ENCODE peak calls at places on chromosomes 11 and 22, in ten cellular contexts. L, A, R, I, H, P, C, W, Y and O are unnamed samples.

GRCh38 chr11:71437399-71437798 is 10.8 kb downstream of the DHCR7 start:
- DNase-seq in L (no peak), A (no peak), R (no peak), I (no peak), H (no peak), P (no peak), C (no peak), W (no peak), Y (no peak), O (no peak)

GRCh38 chr11:96149743-96150555 is 193.0 kb downstream of the MAML2 start:
- DNase-seq in L (no peak), A (no peak), R (no peak), I (no peak), H (no peak), P (no peak), C (no peak), W (no peak), Y (no peak), O (peak)

GRCh38 chr11:120808616-120809050 is 215.3 kb upstream of the TBCEL start:
- DNase-seq in L (no peak), A (no peak), R (no peak), I (no peak), H (no peak), P (no peak), C (no peak), W (no peak), Y (no peak), O (no peak)

GRCh38 chr11:63945482-63946163 is 6.8 kb downstream of the NAA40 start:
- DNase-seq in L (peak), A (no peak), R (peak), I (peak), H (peak), P (peak), C (peak), W (peak), Y (peak), O (no peak)

GRCh38 chr11:64181506-64182411 is 4.2 kb upstream of the STIP1 start:
- DNase-seq in L (no peak), A (peak), R (peak), I (peak), H (peak), P (no peak), C (peak), W (peak), Y (peak), O (peak)

GRCh38 chr22:41762980-41763779 is 37.3 kb upstream of the CCDC134 start:
- DNase-seq in L (peak), A (no peak), R (no peak), I (peak), H (no peak), P (peak), C (peak), W (no peak), Y (peak), O (no peak)

GRCh38 chr11:9092085-9092484 is 686 bp upstream of the SCUBE2 start:
- DNase-seq in L (no peak), A (no peak), R (no peak), I (no peak), H (no peak), P (no peak), C (no peak), W (no peak), Y (no peak), O (no peak)

GRCh38 chr22:36253523-36254490 is 874 bp downstream of the APOL1 start:
- DNase-seq in L (no peak), A (no peak), R (peak), I (peak), H (no peak), P (no peak), C (no peak), W (peak), Y (no peak), O (no peak)

GRCh38 chr11:7418061-7418460 is 67.2 kb upstream of the OLFML1 start:
- DNase-seq in L (no peak), A (no peak), R (no peak), I (no peak), H (peak), P (no peak), C (no peak), W (no peak), Y (no peak), O (no peak)

GRCh38 chr11:71163371-71163770 is 89.0 kb downstream of the SHANK2 start:
- DNase-seq in L (no peak), A (no peak), R (no peak), I (no peak), H (no peak), P (no peak), C (no peak), W (no peak), Y (no peak), O (no peak)

GRCh38 chr11:60942970-60943565 is 8.9 kb downstream of the SLC15A3 start:
- DNase-seq in L (no peak), A (no peak), R (peak), I (no peak), H (no peak), P (no peak), C (no peak), W (no peak), Y (peak), O (no peak)

GRCh38 chr11:126682590-126682989 is 318.0 kb downstream of the KIRREL3 start:
- DNase-seq in L (no peak), A (no peak), R (no peak), I (no peak), H (no peak), P (no peak), C (no peak), W (no peak), Y (no peak), O (no peak)

GRCh38 chr11:100963375-100963774 is 166.2 kb downstream of the PGR start:
- DNase-seq in L (no peak), A (no peak), R (no peak), I (no peak), H (no peak), P (no peak), C (no peak), W (no peak), Y (no peak), O (no peak)

GRCh38 chr11:19853901-19854300 is 141.3 kb downstream of the NAV2 start:
- DNase-seq in L (no peak), A (no peak), R (no peak), I (no peak), H (no peak), P (no peak), C (no peak), W (no peak), Y (no peak), O (no peak)

GRCh38 chr11:65944191-65944590 is 1.1 kb upstream of the TSGA10IP start:
- DNase-seq in L (no peak), A (no peak), R (no peak), I (no peak), H (no peak), P (no peak), C (no peak), W (no peak), Y (no peak), O (no peak)

GRCh38 chr22:30422481-30423295 is 2.9 kb upstream of the MTFP1 start:
- DNase-seq in L (no peak), A (no peak), R (peak), I (no peak), H (peak), P (no peak), C (peak), W (peak), Y (peak), O (peak)

GRCh38 chr11:12942157-12942556 is 67.0 kb upstream of the RASSF10 start:
- DNase-seq in L (no peak), A (no peak), R (no peak), I (no peak), H (no peak), P (no peak), C (no peak), W (no peak), Y (no peak), O (no peak)

GRCh38 chr11:59208956-59209355 is 3.8 kb downstream of the MPEG1 start:
- DNase-seq in L (no peak), A (no peak), R (no peak), I (no peak), H (no peak), P (no peak), C (no peak), W (no peak), Y (no peak), O (no peak)

GRCh38 chr11:44389963-44390605 is 80.1 kb upstream of the ALX4 start:
- DNase-seq in L (no peak), A (no peak), R (no peak), I (no peak), H (no peak), P (no peak), C (no peak), W (no peak), Y (no peak), O (no peak)

GRCh38 chr11:107740256-107740655 is 28.4 kb upstream of the SLN start:
- DNase-seq in L (no peak), A (no peak), R (no peak), I (no peak), H (no peak), P (no peak), C (no peak), W (no peak), Y (no peak), O (no peak)